ENCODE peak calls at places on chromosomes 6 and 20, in four cellular contexts. One of them, this sample, is unnamed.

GRCh38 chr6:98957440-98957839 is 9.7 kb upstream of the FBXL4 start:
- DNase-seq in fibroblast of pulmonary artery: peak
- DNase-seq in adrenal gland: peak
- DNase-seq in Peyer's patch: no peak
- DNase-seq in this sample: no peak

GRCh38 chr6:79756496-79756895 is 125.4 kb downstream of the SH3BGRL2 start:
- DNase-seq in fibroblast of pulmonary artery: no peak
- DNase-seq in adrenal gland: no peak
- DNase-seq in Peyer's patch: no peak
- DNase-seq in this sample: no peak

GRCh38 chr6:38346291-38347079 is 293.2 kb downstream of the BTBD9 start:
- DNase-seq in fibroblast of pulmonary artery: peak
- DNase-seq in adrenal gland: no peak
- DNase-seq in Peyer's patch: no peak
- DNase-seq in this sample: no peak

GRCh38 chr6:36679043-36679821 is 718 bp downstream of the CDKN1A start:
- DNase-seq in fibroblast of pulmonary artery: peak
- DNase-seq in adrenal gland: peak
- DNase-seq in Peyer's patch: peak
- DNase-seq in this sample: peak

GRCh38 chr6:156933201-156934053 is 156.2 kb downstream of the ARID1B start:
- DNase-seq in fibroblast of pulmonary artery: no peak
- DNase-seq in adrenal gland: no peak
- DNase-seq in Peyer's patch: no peak
- DNase-seq in this sample: no peak

GRCh38 chr20:11918280-11918952 is 723 bp downstream of the BTBD3 start:
- DNase-seq in fibroblast of pulmonary artery: peak
- DNase-seq in adrenal gland: no peak
- DNase-seq in Peyer's patch: no peak
- DNase-seq in this sample: no peak

GRCh38 chr6:138555294-138555988 is 56.1 kb upstream of the NHSL1 start:
- DNase-seq in fibroblast of pulmonary artery: no peak
- DNase-seq in adrenal gland: no peak
- DNase-seq in Peyer's patch: no peak
- DNase-seq in this sample: no peak

GRCh38 chr20:49562341-49563014 is 5.5 kb downstream of the PTGIS start:
- DNase-seq in fibroblast of pulmonary artery: peak
- DNase-seq in adrenal gland: peak
- DNase-seq in Peyer's patch: no peak
- DNase-seq in this sample: no peak

GRCh38 chr20:49028684-49029083 is 17.4 kb upstream of the CSE1L start:
- DNase-seq in fibroblast of pulmonary artery: peak
- DNase-seq in adrenal gland: no peak
- DNase-seq in Peyer's patch: no peak
- DNase-seq in this sample: no peak

DNA sequence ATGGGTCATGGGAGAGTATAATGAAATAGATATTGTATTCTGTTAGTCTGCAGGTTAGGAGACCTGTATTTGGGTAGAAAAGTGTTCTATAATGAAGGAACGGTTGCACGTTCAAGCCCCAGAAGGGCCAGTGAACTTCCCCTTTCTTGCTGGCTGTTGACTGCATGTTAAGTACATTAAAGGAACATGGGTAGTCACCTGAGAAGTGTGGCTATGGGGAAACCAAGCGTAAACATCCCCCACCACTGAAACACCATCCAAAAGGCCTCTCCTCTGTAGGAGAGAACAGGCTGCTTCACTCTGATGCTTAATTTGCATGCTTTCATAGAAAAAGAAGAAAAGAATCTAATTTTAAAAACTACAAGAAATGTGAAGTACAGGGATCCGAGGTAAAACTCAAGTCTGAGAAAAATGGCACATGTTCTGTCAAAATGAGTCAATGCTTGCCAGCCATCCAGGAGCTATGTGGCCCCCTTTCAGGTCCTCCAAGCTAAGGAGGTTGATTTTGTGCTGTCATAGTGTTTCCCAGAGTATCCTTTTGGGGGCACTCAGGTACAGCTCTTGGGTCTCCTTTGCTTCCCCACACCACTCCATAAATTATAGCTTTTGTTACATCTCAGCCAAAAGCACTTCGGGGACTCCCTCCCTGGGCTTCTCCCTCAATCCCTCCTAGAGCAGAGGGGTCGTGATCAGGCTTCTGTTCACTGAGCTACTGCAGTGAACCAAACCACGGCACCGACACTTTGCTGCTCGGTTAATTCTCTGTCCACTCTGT is 283.7 kb upstream of the AGPAT4 start:
- DNase-seq in fibroblast of pulmonary artery: no peak
- DNase-seq in adrenal gland: no peak
- DNase-seq in Peyer's patch: no peak
- DNase-seq in this sample: no peak
- TF ChIP-seq CTCF in fibroblast of pulmonary artery: no peak
- TF ChIP-seq CTCF in adrenal gland: no peak
- TF ChIP-seq CTCF in Peyer's patch: no peak
- TF ChIP-seq CTCF in this sample: no peak

GRCh38 chr6:90860822-90861601 is 274.1 kb upstream of the MAP3K7 start:
- DNase-seq in fibroblast of pulmonary artery: peak
- DNase-seq in adrenal gland: no peak
- DNase-seq in Peyer's patch: no peak
- DNase-seq in this sample: no peak
- TF ChIP-seq CTCF in fibroblast of pulmonary artery: no peak
- TF ChIP-seq CTCF in adrenal gland: no peak
- TF ChIP-seq CTCF in Peyer's patch: no peak
- TF ChIP-seq CTCF in this sample: no peak

DNA sequence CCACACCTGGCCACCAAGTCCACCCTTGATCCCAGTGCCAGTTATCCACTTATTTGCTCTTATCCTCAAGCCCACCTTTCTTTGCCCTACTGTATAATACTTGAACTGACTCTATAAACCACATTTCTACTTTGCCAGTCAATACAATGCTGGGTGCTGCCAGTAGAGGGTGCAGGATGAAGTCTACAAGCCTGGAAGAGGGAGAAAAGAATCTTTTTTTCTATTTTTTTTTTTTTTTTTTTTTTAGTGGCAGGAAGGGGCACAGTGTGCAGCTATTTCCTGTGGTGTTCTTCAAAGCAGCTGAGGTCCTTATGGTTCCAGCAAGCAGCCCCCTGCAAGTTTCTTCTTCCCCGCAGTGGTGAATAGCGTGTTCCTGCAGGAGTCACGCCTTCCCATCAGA is 22.2 kb upstream of the GABRR1 start:
- DNase-seq in fibroblast of pulmonary artery: no peak
- DNase-seq in adrenal gland: no peak
- DNase-seq in Peyer's patch: no peak
- DNase-seq in this sample: no peak
- TF ChIP-seq CTCF in fibroblast of pulmonary artery: peak
- TF ChIP-seq CTCF in adrenal gland: no peak
- TF ChIP-seq CTCF in Peyer's patch: peak
- TF ChIP-seq CTCF in this sample: no peak

GRCh38 chr20:21618697-21619421 is 86.6 kb upstream of the PAX1 start:
- DNase-seq in fibroblast of pulmonary artery: no peak
- DNase-seq in adrenal gland: no peak
- DNase-seq in Peyer's patch: no peak
- DNase-seq in this sample: no peak

GRCh38 chr20:21609981-21610380 is 95.5 kb upstream of the PAX1 start:
- DNase-seq in fibroblast of pulmonary artery: no peak
- DNase-seq in adrenal gland: no peak
- DNase-seq in Peyer's patch: no peak
- DNase-seq in this sample: no peak

GRCh38 chr20:21613512-21613911 is 92.0 kb upstream of the PAX1 start:
- DNase-seq in fibroblast of pulmonary artery: no peak
- DNase-seq in adrenal gland: peak
- DNase-seq in Peyer's patch: no peak
- DNase-seq in this sample: no peak

DNA sequence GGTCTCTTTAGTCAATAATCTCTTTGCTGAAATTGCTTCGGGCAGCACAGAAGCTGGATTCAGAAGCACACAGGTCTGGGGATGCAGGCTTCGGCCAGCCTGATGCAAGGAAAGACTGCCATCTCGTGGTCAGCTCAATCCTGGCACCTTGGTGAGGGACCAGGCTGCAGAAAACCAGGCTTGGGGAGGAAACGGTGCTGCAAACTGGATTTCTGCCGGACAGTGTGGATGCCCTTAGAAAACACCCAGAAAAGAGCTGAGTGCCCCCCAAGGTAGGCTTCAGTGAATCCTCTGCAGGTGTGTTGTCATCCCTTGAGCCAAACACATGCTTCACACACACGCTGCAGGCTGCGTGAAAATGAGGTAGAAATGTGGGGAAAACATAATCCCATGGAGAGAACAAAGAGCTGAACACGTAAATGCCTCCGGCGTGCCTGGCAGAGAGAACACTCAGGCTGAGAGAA is 89.8 kb upstream of the PAX1 start:
- DNase-seq in fibroblast of pulmonary artery: peak
- DNase-seq in adrenal gland: peak
- DNase-seq in Peyer's patch: no peak
- DNase-seq in this sample: no peak
- TF ChIP-seq CTCF in fibroblast of pulmonary artery: peak
- TF ChIP-seq CTCF in adrenal gland: peak
- TF ChIP-seq CTCF in Peyer's patch: peak
- TF ChIP-seq CTCF in this sample: no peak

GRCh38 chr20:32079655-32080109 is 27.6 kb downstream of the HCK start:
- DNase-seq in fibroblast of pulmonary artery: no peak
- DNase-seq in adrenal gland: no peak
- DNase-seq in Peyer's patch: no peak
- DNase-seq in this sample: no peak
- TF ChIP-seq CTCF in fibroblast of pulmonary artery: no peak
- TF ChIP-seq CTCF in adrenal gland: no peak
- TF ChIP-seq CTCF in Peyer's patch: no peak
- TF ChIP-seq CTCF in this sample: no peak

This sample was measured in activated B cell treated with CpG ODN at 0.5 μM for 24 hours.